ENCODE peak calls at places on chromosomes 5 and 9, in ten cellular contexts. Y is ovary, U is tibial artery, Q is Caco-2, E is lung, N is coronary artery, C is cardiac fibroblast, L is tibial nerve, P is gastrocnemius medialis, X is mammary epithelial cell. T is an unnamed sample.

GRCh38 chr5:113043491-113043931 is 66.9 kb downstream of the DCP2 start:
- DNase-seq in Y (peak; percentile 67), U (no peak), Q (peak; percentile 42), E (no peak), N (peak; percentile 64), C (peak; percentile 65), L (peak; percentile 28), P (no peak), X (no peak), T (no peak)

GRCh38 chr9:115264333-115264732 is 146.4 kb upstream of the TNC start:
- DNase-seq in Y (no peak), U (no peak), Q (no peak), E (no peak), N (no peak), C (peak; percentile 13), L (no peak), P (no peak), X (peak; percentile 16), T (peak; percentile 61)

GRCh38 chr5:17966636-17967402 is 332.6 kb downstream of the TAF11L14 start:
- DNase-seq in Y (no peak), U (no peak), Q (no peak), E (no peak), N (no peak), C (no peak), L (no peak), P (no peak), X (peak; percentile 31), T (no peak)

GRCh38 chr9:102867488-102867887 is 127.6 kb upstream of the CYLC2 start:
- DNase-seq in Y (no peak), U (no peak), Q (peak; percentile 10), E (no peak), N (no peak), C (peak; percentile 13), L (no peak), P (no peak), X (peak; percentile 2), T (no peak)

GRCh38 chr9:95505676-95506437 is 10.9 kb downstream of the PTCH1 start:
- DNase-seq in Y (peak; percentile 82), U (peak; percentile 71), Q (peak; percentile 70), E (no peak), N (no peak), C (peak; percentile 83), L (no peak), P (no peak), X (peak; percentile 34), T (peak; percentile 48)

GRCh38 chr9:91972711-91973110 is 22.7 kb upstream of the ROR2 start:
- DNase-seq in Y (no peak), U (no peak), Q (no peak), E (no peak), N (no peak), C (no peak), L (no peak), P (no peak), X (no peak), T (no peak)

GRCh38 chr5:10630126-10630525 is 66.3 kb downstream of the ANKRD33B start:
- DNase-seq in Y (no peak), U (no peak), Q (no peak), E (no peak), N (no peak), C (no peak), L (no peak), P (no peak), X (peak; percentile 85), T (no peak)

GRCh38 chr5:41793156-41793770 is 77.0 kb downstream of the OXCT1 start:
- DNase-seq in Y (no peak), U (no peak), Q (no peak), E (no peak), N (no peak), C (peak; percentile 63), L (no peak), P (no peak), X (peak; percentile 37), T (peak; percentile 80)

GRCh38 chr5:38467353-38468040 is 88.9 kb downstream of the LIFR start:
- DNase-seq in Y (peak; percentile 88), U (peak; percentile 96), Q (no peak), E (no peak), N (peak; percentile 92), C (peak; percentile 96), L (peak; percentile 47), P (no peak), X (no peak), T (no peak)

GRCh38 chr5:38469707-38470267 is 86.7 kb downstream of the LIFR start:
- DNase-seq in Y (peak; percentile 42), U (no peak), Q (no peak), E (no peak), N (no peak), C (no peak), L (no peak), P (no peak), X (no peak), T (no peak)

GRCh38 chr5:38468978-38469706 is 87.3 kb downstream of the LIFR start:
- DNase-seq in Y (peak; percentile 65), U (peak; percentile 89), Q (no peak), E (no peak), N (peak; percentile 84), C (peak; percentile 68), L (peak; percentile 69), P (peak; percentile 75), X (no peak), T (no peak)

GRCh38 chr5:38466444-38467189 is 89.8 kb downstream of the LIFR start:
- DNase-seq in Y (peak; percentile 96), U (peak; percentile 99), Q (no peak), E (peak; percentile 70), N (peak; percentile 97), C (peak; percentile 96), L (peak; percentile 82), P (peak; percentile 89), X (no peak), T (peak; percentile 52)

DNA sequence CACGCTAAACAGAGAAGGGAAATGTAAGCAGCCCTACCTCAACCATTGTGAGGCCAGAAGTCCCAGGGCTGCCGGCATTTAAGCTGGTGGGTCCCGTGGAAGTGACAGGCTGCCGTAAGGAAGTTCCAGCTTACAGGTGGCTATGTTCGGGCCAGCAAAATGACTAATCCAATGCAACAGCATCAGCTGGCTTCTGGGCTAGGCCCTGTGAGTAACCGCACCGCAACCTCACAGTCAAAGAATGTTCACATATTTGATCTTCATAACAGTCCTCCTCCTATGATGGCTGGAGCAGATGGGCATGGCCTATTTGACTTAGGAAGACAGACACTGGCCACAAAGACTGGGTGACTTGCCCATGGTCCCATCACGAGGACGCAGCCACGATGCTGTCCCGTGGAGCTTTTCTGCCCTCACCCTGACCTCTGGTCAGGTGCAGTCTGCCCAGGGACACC is 88.2 kb downstream of the LIFR start:
- DNase-seq in Y (peak; percentile 51), U (peak; percentile 85), Q (no peak), E (no peak), N (peak; percentile 88), C (peak; percentile 85), L (peak; percentile 47), P (peak; percentile 92), X (peak; percentile 77), T (peak; percentile 92)
- H3K4me3 ChIP-seq in Y (no peak overlapping the region), U (peak overlapping the region; percentile 14), Q (no peak overlapping the region), E (no peak overlapping the region), N (peak overlapping the region; percentile 54), C (no peak overlapping the region), L (peak overlapping the region; percentile 30), P (peak overlapping the region; percentile 54), X (no peak overlapping the region), T (no peak overlapping the region)

DNA sequence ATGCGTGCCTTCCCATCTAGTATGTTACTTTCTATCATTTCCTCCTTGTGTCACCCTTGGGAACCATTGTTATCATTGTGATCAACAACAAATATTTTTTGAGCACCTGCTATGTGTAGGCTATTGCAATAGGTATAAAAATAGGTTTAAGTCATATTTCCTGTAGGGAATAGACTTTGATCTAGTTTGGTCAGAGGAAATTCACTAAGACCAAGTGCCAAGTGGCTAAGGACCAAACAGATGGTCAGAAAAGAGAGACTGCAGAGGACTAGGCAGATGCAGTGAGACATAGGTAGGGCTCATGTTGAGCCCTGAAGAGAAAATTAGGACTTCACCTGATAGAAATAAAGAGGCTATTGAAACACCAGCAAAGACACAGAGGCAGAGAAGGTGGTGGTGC is 430.0 kb upstream of the ADAMTSL1 start:
- DNase-seq in Y (no peak), U (no peak), Q (no peak), E (no peak), N (no peak), C (no peak), L (no peak), P (no peak), X (no peak), T (no peak)
- TF ChIP-seq CTCF in Y (no peak), U (no peak), Q (no peak), E (no peak), N (no peak), C (no peak), L (no peak), P (no peak), X (no peak), T (no peak)

GRCh38 chr9:16652511-16653101 is 217.9 kb downstream of the BNC2 start:
- DNase-seq in Y (no peak), U (no peak), Q (no peak), E (no peak), N (no peak), C (peak; percentile 43), L (no peak), P (no peak), X (no peak), T (no peak)

GRCh38 chr9:16656432-16657169 is 213.9 kb downstream of the BNC2 start:
- DNase-seq in Y (no peak), U (no peak), Q (no peak), E (no peak), N (no peak), C (no peak), L (no peak), P (no peak), X (no peak), T (no peak)

GRCh38 chr9:16651445-16651964 is 219.0 kb downstream of the BNC2 start:
- DNase-seq in Y (no peak), U (no peak), Q (no peak), E (no peak), N (no peak), C (no peak), L (no peak), P (no peak), X (no peak), T (no peak)

GRCh38 chr9:16654727-16655126 is 215.7 kb downstream of the BNC2 start:
- DNase-seq in Y (no peak), U (no peak), Q (no peak), E (no peak), N (no peak), C (no peak), L (no peak), P (no peak), X (no peak), T (no peak)

DNA sequence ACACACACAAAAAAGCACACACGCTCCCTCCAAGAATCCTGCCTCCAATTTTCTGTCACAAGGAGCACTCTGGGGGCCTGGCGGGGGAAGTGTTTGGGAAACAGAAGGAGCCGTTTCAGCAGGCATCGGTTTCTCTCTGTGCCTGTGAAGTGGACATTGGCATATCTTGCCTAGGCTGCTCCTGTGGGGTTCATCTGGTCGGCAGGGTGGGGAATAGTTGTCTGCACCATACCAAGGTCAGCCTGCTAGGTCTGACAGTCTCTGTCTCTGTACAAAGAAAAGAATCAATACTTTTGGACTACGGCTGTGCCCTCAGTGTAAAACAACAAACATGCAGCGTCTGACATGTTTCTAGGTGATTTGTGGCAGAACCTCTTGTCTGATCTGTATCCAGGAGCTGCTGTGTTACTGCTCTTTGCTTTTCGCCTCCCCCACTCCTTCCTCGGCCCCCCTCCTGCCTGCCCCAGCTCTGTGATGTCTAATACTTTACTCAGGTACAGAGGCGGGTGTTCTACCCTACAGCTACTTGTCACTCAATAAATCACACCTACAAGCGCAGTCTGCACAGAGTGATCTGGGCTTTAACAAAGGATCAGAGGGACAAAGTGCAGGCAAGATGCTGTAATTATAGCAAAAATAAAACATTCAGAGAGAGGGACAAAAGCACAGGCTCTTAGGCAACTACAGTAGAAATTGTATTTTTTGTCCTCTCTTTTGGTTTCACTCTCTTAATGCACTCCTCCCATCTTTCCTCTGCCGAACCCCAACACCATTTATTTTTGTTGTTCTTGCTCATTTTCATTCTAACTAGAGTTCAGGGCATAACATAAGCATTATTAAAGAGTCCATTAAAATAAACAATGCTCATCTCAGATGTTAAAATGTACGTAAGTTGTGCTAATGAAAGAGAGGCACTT is 216.7 kb downstream of the BNC2 start:
- DNase-seq in Y (peak; percentile 44), U (no peak), Q (no peak), E (no peak), N (no peak), C (peak; percentile 42), L (no peak), P (no peak), X (no peak), T (no peak)
- H3K4me3 ChIP-seq in Y (peak overlapping the region; percentile 27), U (peak overlapping the region; percentile 13), Q (no peak overlapping the region), E (no peak overlapping the region), N (peak overlapping the region; percentile 54), C (peak overlapping the region; percentile 38), L (peak overlapping the region; percentile 2), P (peak overlapping the region; percentile 19), X (no peak overlapping the region), T (no peak overlapping the region)

GRCh38 chr9:7363777-7364477 is 435.7 kb downstream of the DMAC1 start:
- DNase-seq in Y (no peak), U (no peak), Q (no peak), E (no peak), N (no peak), C (no peak), L (no peak), P (no peak), X (no peak), T (no peak)

GRCh38 chr9:7354704-7355103 is 444.9 kb downstream of the DMAC1 start:
- DNase-seq in Y (no peak), U (no peak), Q (no peak), E (no peak), N (no peak), C (no peak), L (no peak), P (no peak), X (no peak), T (no peak)

GRCh38 chr9:7360513-7360912 is 439.1 kb downstream of the DMAC1 start:
- DNase-seq in Y (no peak), U (no peak), Q (no peak), E (no peak), N (no peak), C (no peak), L (no peak), P (no peak), X (no peak), T (no peak)

GRCh38 chr9:7358876-7359275 is 440.7 kb downstream of the DMAC1 start:
- DNase-seq in Y (no peak), U (no peak), Q (no peak), E (no peak), N (no peak), C (no peak), L (no peak), P (no peak), X (no peak), T (peak; percentile 15)
- TF ChIP-seq CTCF in Y (no peak), U (no peak), Q (no peak), E (no peak), N (no peak), C (peak; percentile 24), L (no peak), P (no peak), X (peak; percentile 20), T (peak; percentile 37)